ENCODE peak calls at places on chromosomes 5 and 9, in five cellular contexts. T is A549; L is stimulated activated CD8-positive, alpha-beta memory T cell treated with anti-CD3 and anti-CD28 coated beads, Interleukin-2, amount 100 ng/mL, for 1 hour; Q is AML-193; R is tibial artery. W is an unnamed sample.

GRCh38 chr5:126868961-126869451 is 92.1 kb downstream of the LMNB1 start:
- DNase-seq in T (no peak), L (no peak), Q (no peak), R (no peak), W (no peak)

GRCh38 chr9:89000973-89001916 is 10.0 kb downstream of the S1PR3 start:
- DNase-seq in T (peak), L (peak), Q (peak), R (peak), W (no peak)

GRCh38 chr5:93929146-93929545 is 187.7 kb upstream of the POU5F2 start:
- DNase-seq in T (no peak), L (no peak), Q (no peak), R (no peak), W (no peak)

GRCh38 chr9:35689601-35690446 is at the start of gene TPM2:
- DNase-seq in T (peak), L (no peak), Q (no peak), R (peak), W (no peak)

GRCh38 chr5:132013006-132013689 is 1.7 kb upstream of the ACSL6 start:
- DNase-seq in T (no peak), L (no peak), Q (no peak), R (peak), W (no peak)

GRCh38 chr9:136544549-136545064 is 1.2 kb downstream of the NOTCH1 start:
- DNase-seq in T (no peak), L (peak), Q (no peak), R (peak), W (no peak)

GRCh38 chr9:20066120-20066519 is 277.3 kb upstream of the SLC24A2 start:
- DNase-seq in T (no peak), L (no peak), Q (no peak), R (no peak), W (no peak)

GRCh38 chr9:133225171-133226011 is 16.3 kb upstream of the OBP2B start:
- DNase-seq in T (no peak), L (no peak), Q (no peak), R (peak), W (no peak)

GRCh38 chr5:140989254-140989653 is 23.0 kb downstream of the PCDHAC2 start:
- DNase-seq in T (no peak), L (no peak), Q (no peak), R (no peak), W (no peak)

GRCh38 chr5:122076669-122077450 is 1.2 kb downstream of the LOX start:
- DNase-seq in T (peak), L (no peak), Q (no peak), R (peak), W (no peak)

GRCh38 chr9:96169488-96169887 is 132.5 kb downstream of the HSD17B3 start:
- DNase-seq in T (peak), L (no peak), Q (no peak), R (no peak), W (no peak)

GRCh38 chr9:113609562-113610318 is 146.2 kb downstream of the RGS3 start:
- DNase-seq in T (no peak), L (no peak), Q (no peak), R (peak), W (no peak)

GRCh38 chr5:66821626-66822429 is 225.6 kb downstream of the MAST4 start:
- DNase-seq in T (no peak), L (no peak), Q (no peak), R (no peak), W (no peak)